ENCODE peak calls at places on chromosomes 5 and 9, in seven cellular contexts. L is aorta, E is tibial artery, C is prostate gland, Z is lower lobe of right lung, I is body of pancreas, B is thyroid gland. T is an unnamed sample. For H3K4me1, the result is how much of the 10 kb centered on the place peaks cover.

GRCh38 chr5:117357886-117358285 is 783.3 kb upstream of the SEMA6A start:
- DNase-seq in L (no peak), E (no peak), C (no peak), Z (no peak), I (no peak), B (no peak), T (no peak)

GRCh38 chr5:154620406-154620805 is 134.8 kb upstream of the LARP1 start:
- DNase-seq in L (no peak), E (no peak), C (no peak), Z (no peak), I (no peak), B (no peak), T (no peak)

GRCh38 chr5:157778121-157778805 is 34.8 kb downstream of the LSM11 start:
- DNase-seq in L (no peak), E (no peak), C (peak), Z (no peak), I (peak), B (no peak), T (no peak)

GRCh38 chr5:40991168-40991980 is 79.8 kb downstream of the MROH2B start:
- DNase-seq in L (no peak), E (peak), C (no peak), Z (no peak), I (peak), B (peak), T (no peak)

GRCh38 chr5:127892467-127893207 is 189.4 kb downstream of the CCDC192 start:
- DNase-seq in L (no peak), E (no peak), C (no peak), Z (no peak), I (no peak), B (no peak), T (no peak)

GRCh38 chr9:89605181-89606048 is 603 bp downstream of the GADD45G start:
- DNase-seq in L (peak), E (peak), C (peak), Z (peak), I (peak), B (peak), T (peak)

GRCh38 chr9:133897675-133898074 is 94.4 kb downstream of the VAV2 start:
- DNase-seq in L (no peak), E (no peak), C (no peak), Z (no peak), I (no peak), B (no peak), T (no peak)

GRCh38 chr5:75395277-75395676 is 58.3 kb downstream of the HMGCR start:
- DNase-seq in L (no peak), E (no peak), C (no peak), Z (no peak), I (no peak), B (no peak), T (no peak)

GRCh38 chr5:124393564-124394379 is 352.7 kb downstream of the ZNF608 start:
- DNase-seq in L (no peak), E (no peak), C (no peak), Z (no peak), I (no peak), B (no peak), T (no peak)

GRCh38 chr5:59789197-59789596 is 104.3 kb downstream of the PDE4D start:
- DNase-seq in L (no peak), E (no peak), C (no peak), Z (no peak), I (no peak), B (no peak), T (no peak)
- H3K4me3 ChIP-seq in L (no peak), E (no peak), C (no peak), Z (no peak), I (no peak), B (no peak), T (no peak)

GRCh38 chr9:136004219-136004618 is 43.0 kb upstream of the UBAC1 start:
- DNase-seq in L (no peak), E (no peak), C (no peak), Z (no peak), I (no peak), B (no peak), T (no peak)
- H3K4me1 ChIP-seq in L (under half), E (under half), C (under half), Z (under half), I (under half), B (under half), T (under half)

GRCh38 chr9:684055-684949 is 157.2 kb upstream of the DMRT1 start:
- DNase-seq in L (no peak), E (no peak), C (peak), Z (no peak), I (no peak), B (no peak), T (no peak)
- H3K4me3 ChIP-seq in L (peak), E (peak), C (peak), Z (no peak), I (no peak), B (no peak), T (peak)

DNA sequence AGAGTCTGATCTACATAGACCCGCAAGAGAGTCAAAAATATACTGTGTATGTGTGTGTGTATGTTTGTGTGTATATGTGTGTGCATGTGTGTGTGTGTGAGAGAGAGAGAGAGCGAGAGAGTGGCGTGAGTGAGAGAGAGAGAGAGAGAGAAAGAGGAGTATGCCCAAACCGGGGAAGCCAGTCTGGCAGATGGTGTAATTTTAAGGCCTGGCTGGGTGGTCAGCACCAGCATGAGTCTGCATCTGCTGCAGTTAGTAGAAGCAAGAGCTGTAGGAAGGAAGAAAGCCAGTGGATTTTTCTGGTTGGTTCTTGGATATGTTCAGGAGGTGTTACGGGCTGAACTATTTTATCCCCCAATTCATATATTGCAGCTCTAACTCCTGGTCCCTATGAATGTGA is 75.2 kb downstream of the ACTBL2 start:
- DNase-seq in L (no peak), E (no peak), C (no peak), Z (no peak), I (no peak), B (no peak), T (no peak)
- H3K4me1 ChIP-seq in L (under half), E (half or more), C (under half), Z (under half), I (under half), B (half or more), T (under half)

GRCh38 chr9:99103909-99104458 is 929 bp upstream of the TGFBR1 start:
- DNase-seq in L (peak), E (no peak), C (peak), Z (no peak), I (no peak), B (no peak), T (no peak)

GRCh38 chr9:99103054-99103453 is 1.9 kb upstream of the TGFBR1 start:
- DNase-seq in L (no peak), E (no peak), C (no peak), Z (no peak), I (no peak), B (no peak), T (no peak)

GRCh38 chr9:99101812-99102211 is 3.1 kb upstream of the TGFBR1 start:
- DNase-seq in L (no peak), E (no peak), C (no peak), Z (no peak), I (no peak), B (no peak), T (no peak)

GRCh38 chr9:99104459-99105151 is at the start of gene TGFBR1:
- DNase-seq in L (peak), E (peak), C (peak), Z (peak), I (peak), B (peak), T (peak)

DNA sequence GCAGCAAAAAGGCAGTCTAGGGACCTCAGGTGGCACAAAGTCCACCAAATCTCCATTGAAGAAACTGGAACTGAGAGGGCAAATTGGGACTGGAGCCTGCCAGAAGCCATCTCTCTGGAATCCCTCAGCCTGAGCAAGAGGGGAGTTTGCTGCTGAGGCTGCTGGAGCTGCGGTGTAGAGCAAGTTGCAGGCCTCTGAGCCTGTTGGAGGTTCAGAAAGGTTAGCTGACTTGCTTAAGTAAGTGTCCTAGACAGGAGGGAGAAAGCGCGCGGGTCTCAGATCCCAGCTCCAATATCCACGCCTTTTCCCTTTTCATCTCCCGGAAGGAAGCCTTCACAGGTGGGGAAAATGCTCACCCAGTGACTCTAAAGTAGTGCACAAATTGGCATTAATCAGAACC is 1.4 kb upstream of the TGFBR1 start:
- DNase-seq in L (no peak), E (no peak), C (no peak), Z (no peak), I (no peak), B (no peak), T (no peak)
- H3K4me3 ChIP-seq in L (no peak), E (peak), C (no peak), Z (peak), I (no peak), B (no peak), T (peak)

DNA sequence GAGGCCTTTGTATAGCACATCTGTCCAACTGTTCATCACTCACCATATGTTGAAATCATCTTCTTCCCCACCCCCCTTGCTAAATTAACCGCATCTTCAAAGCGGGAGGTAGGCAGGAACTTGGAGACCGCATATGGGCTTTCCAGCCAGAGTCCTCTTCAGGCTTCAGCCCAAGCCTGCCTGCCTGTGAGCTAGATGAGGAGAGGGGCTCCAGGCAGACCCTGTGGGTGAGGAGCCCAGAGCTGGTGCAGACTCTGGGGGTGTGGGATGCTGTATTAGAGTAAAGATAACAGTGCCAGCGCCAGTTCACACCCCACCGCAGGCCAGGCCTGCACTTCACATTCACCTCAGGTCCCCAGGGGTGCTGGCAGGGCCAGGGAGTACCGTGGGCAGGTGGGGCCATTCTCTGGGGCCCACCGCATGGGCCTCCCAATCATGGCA is 16.2 kb downstream of the PRRC2B start:
- DNase-seq in L (no peak), E (no peak), C (no peak), Z (no peak), I (no peak), B (no peak), T (no peak)
- H3K4me1 ChIP-seq in L (under half), E (half or more), C (under half), Z (half or more), I (half or more), B (under half), T (half or more)

GRCh38 chr9:96186601-96187011 is 115.4 kb downstream of the HSD17B3 start:
- DNase-seq in L (no peak), E (no peak), C (peak), Z (peak), I (peak), B (peak), T (no peak)
- H3K4me3 ChIP-seq in L (no peak), E (peak), C (no peak), Z (no peak), I (no peak), B (no peak), T (no peak)

GRCh38 chr9:124292696-124293593 is 35.2 kb downstream of the NEK6 start:
- DNase-seq in L (no peak), E (no peak), C (no peak), Z (no peak), I (no peak), B (no peak), T (no peak)

GRCh38 chr9:124291801-124292396 is 34.1 kb downstream of the NEK6 start:
- DNase-seq in L (no peak), E (peak), C (no peak), Z (peak), I (no peak), B (no peak), T (no peak)

GRCh38 chr9:124290743-124291554 is 33.2 kb downstream of the NEK6 start:
- DNase-seq in L (no peak), E (no peak), C (no peak), Z (no peak), I (no peak), B (no peak), T (no peak)

GRCh38 chr9:124286292-124286931 is 28.7 kb downstream of the NEK6 start:
- DNase-seq in L (no peak), E (no peak), C (no peak), Z (peak), I (no peak), B (no peak), T (no peak)

DNA sequence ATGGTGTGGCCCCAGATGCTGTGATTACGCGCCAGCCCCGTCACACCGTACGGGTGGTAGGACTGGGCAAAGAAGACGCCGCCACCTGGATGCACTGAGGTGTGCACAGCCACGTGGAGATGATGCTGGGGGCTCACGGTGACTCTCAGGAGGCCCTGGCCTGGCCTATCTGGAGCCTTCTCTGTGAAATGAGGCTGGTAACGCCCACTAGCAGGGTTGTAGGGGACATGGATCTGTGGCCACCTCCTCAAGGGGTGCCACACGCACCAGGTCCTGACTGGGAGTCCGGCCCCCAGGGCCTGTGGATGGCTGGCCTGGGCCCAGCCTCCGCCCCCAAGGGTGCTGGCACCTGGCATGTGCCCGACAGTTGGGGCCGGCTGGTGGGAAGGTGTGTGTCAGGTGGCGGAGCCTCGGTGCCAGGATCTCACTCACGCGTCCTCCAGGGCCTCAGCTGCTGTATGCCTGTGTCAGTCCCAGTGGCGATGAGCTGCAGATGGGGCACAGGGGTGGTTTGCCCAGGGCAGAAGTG is 32.4 kb downstream of the NEK6 start:
- DNase-seq in L (no peak), E (no peak), C (no peak), Z (no peak), I (peak), B (no peak), T (no peak)
- H3K4me1 ChIP-seq in L (under half), E (half or more), C (under half), Z (half or more), I (under half), B (under half), T (under half)